ENCODE peak calls at places on chromosomes 16 and 17, in five cellular contexts. R, P, O, L and G are unnamed samples. For H3K36me3, the result is how much of the 10 kb centered on the place peaks cover.

GRCh38 chr17:43938838-43939182 is 3.5 kb downstream of the PPY start:
- DNase-seq in R (no peak), P (no peak), O (no peak), L (no peak), G (no peak)

GRCh38 chr16:4788489-4788889 is 344 bp upstream of the SEPTIN12 start:
- DNase-seq in R (no peak), P (no peak), O (no peak), L (no peak), G (no peak)

GRCh38 chr16:56047307-56048234 is 143.7 kb upstream of the GNAO1 start:
- DNase-seq in R (no peak), P (no peak), O (no peak), L (no peak), G (no peak)

GRCh38 chr17:57363998-57364645 is 107.8 kb downstream of the MSI2 start:
- DNase-seq in R (no peak), P (no peak), O (no peak), L (no peak), G (no peak)

GRCh38 chr17:44053130-44053872 is 13.2 kb downstream of the LSM12 start:
- DNase-seq in R (peak), P (no peak), O (no peak), L (no peak), G (no peak)

GRCh38 chr16:1167276-1168107 is 14.6 kb downstream of the CACNA1H start:
- DNase-seq in R (no peak), P (no peak), O (no peak), L (no peak), G (no peak)

GRCh38 chr17:38727661-38728220 is 2.4 kb upstream of the CISD3 start:
- DNase-seq in R (no peak), P (no peak), O (no peak), L (no peak), G (peak)

GRCh38 chr16:3542153-3542550 is 35.1 kb downstream of the NLRC3 start:
- DNase-seq in R (no peak), P (no peak), O (no peak), L (no peak), G (no peak)

GRCh38 chr16:20016234-20016633 is 57.5 kb downstream of the GPR139 start:
- DNase-seq in R (no peak), P (no peak), O (no peak), L (no peak), G (no peak)

GRCh38 chr16:29192329-29193247 is 207.7 kb downstream of the LAT start:
- DNase-seq in R (no peak), P (peak), O (no peak), L (peak), G (no peak)

GRCh38 chr17:62062313-62062712 is 2.8 kb downstream of the MED13 start:
- DNase-seq in R (no peak), P (no peak), O (no peak), L (no peak), G (no peak)

GRCh38 chr16:14151256-14152030 is 80.3 kb downstream of the MRTFB start:
- DNase-seq in R (no peak), P (no peak), O (no peak), L (no peak), G (no peak)

GRCh38 chr17:68972119-68972704 is 17.0 kb upstream of the ABCA8 start:
- DNase-seq in R (no peak), P (no peak), O (peak), L (peak), G (no peak)

GRCh38 chr16:89685916-89686315 is 573 bp upstream of the CDK10 start:
- DNase-seq in R (no peak), P (no peak), O (no peak), L (no peak), G (no peak)

DNA sequence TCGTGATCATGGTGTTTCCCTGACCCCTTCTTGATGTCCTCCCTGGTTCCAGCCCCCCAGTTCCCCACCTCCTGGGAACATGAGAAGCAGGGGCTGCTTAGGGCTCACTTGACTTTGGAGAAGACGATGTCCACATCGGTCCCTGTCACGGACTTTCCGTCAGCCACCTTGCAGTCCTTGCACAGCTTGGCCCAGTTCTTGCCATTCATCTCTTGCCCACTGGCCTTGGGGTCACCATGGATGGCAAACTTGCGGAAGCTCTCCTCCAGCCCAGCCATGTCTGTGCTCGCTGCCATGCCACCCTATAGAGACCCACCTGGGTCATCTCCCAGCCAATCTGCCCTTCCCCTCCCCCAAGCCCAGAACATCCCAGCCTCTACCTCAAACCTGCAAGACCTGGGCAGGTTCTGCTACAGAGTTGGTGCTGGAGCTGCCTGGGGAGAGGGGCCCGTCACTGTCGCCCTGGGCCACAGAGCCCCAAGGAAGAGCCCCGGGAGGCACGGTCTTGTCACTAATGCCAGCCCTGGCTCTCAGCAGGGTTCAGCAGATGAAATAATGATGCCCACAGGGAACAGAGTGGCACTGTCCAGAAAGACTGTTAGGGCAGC is 2.4 kb downstream of the TPPP3 start:
- DNase-seq in R (no peak), P (peak), O (no peak), L (no peak), G (no peak)
- H3K27ac ChIP-seq in R (peak), P (no peak), O (no peak), L (no peak), G (no peak)

DNA sequence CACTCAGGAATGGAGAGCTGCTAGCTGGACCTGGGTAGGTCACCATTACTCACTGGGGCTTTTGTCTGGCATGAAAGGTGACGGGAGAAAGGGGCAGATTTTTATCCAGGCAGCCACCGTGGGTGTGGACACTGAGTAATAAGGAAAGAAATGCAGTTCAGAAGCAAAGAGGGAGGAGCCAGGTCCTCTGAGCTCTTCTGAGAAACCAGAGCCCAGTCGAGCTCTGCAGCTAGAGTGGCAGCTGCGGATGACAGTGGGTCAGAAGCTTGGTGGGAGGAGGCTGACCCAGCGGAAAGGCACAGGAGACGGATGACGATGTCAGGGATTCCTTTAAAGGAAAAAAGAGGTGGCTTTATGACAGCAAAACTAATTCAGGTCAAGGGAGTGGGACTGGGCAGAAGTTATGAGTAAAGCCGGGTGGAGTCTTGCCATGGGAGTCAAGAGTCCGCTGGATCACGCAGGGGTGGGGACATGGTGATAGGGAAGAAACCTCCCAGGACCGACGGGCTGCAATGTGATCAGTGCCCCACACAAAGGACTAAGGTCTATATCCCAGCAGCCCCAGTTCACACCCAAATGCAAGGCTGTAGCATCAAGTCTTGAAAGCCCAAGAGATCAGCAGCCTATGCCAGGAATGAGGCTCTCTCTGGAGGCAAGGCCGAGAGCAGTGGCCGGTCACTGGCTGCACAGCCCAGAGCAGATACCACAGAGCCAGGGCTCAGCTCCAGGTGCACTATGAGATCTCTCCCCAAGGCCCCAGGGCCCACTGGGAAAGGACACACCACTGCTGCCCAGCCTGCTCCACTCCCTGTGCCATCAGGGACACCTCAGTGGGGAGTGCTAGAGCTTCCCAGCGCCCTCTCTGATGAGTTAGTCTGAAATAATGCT is 6.3 kb upstream of the MNT start:
- DNase-seq in R (peak), P (peak), O (no peak), L (no peak), G (no peak)
- H3K4me3 ChIP-seq in R (no peak), P (peak), O (no peak), L (no peak), G (no peak)

GRCh38 chr16:16190546-16190945 is 32.7 kb downstream of the ABCC6 start:
- DNase-seq in R (no peak), P (no peak), O (no peak), L (no peak), G (no peak)
- H3K36me3 ChIP-seq in R (under half), P (under half), O (under half), L (under half), G (under half)

GRCh38 chr16:11699234-11699894 is 31.1 kb downstream of the SNN start:
- DNase-seq in R (no peak), P (no peak), O (no peak), L (no peak), G (no peak)
- H3K27ac ChIP-seq in R (no peak), P (no peak), O (peak), L (no peak), G (no peak)

DNA sequence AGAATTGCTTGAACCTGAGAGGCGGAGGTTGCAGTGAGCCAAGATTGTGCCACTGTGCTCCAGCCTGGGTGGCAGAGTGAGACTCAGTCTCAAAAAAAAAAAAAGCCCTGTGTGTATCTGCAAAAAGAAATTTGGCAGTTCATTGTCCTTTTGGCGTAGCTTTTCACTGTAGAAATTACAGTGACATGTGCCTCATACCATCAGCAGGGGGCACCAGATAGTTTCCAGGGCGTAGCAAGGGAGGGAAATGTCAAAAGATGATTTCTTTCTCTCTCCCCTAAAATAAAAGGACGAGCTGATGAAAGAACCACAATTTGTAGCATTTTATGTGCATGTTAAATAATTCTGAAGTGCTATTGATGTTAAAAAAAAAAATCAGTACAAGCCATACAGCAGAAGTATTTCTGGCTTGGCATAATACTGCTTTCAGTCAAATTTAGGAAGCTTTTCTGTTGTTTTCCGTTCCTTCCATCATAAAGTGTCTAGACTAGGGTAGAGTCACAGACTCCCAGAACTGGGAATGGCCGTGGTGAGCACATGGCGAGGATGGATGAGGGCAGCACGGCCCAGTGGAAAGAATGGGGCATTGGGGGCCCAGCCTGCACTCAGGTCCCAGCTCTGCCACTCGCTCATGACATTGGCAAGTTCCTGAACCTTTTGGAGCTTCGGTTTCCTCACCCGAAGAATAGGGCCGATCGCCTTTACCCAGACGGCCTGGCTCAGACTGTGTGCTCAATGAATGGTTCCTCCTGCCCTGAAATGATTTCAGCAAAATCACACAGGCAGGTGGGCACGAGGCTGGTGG is 59.8 kb upstream of the RPH3AL start:
- DNase-seq in R (peak), P (no peak), O (peak), L (peak), G (peak)
- H3K4me3 ChIP-seq in R (no peak), P (no peak), O (no peak), L (no peak), G (peak)

GRCh38 chr17:80311216-80311827 is 50.7 kb downstream of the RNF213 start:
- DNase-seq in R (no peak), P (no peak), O (no peak), L (no peak), G (no peak)
- H3K36me3 ChIP-seq in R (half or more), P (half or more), O (under half), L (under half), G (half or more)

GRCh38 chr16:27318399-27319256 is 4.9 kb downstream of the IL4R start:
- DNase-seq in R (no peak), P (peak), O (no peak), L (peak), G (peak)

GRCh38 chr16:27316038-27316680 is 2.4 kb downstream of the IL4R start:
- DNase-seq in R (no peak), P (peak), O (no peak), L (no peak), G (no peak)

GRCh38 chr16:27317738-27318398 is 4.1 kb downstream of the IL4R start:
- DNase-seq in R (no peak), P (peak), O (no peak), L (no peak), G (no peak)

GRCh38 chr16:27315333-27316037 is 1.7 kb downstream of the IL4R start:
- DNase-seq in R (peak), P (no peak), O (no peak), L (peak), G (peak)

GRCh38 chr16:27317320-27317719 is 3.5 kb downstream of the IL4R start:
- DNase-seq in R (no peak), P (peak), O (no peak), L (no peak), G (no peak)
- H3K27ac ChIP-seq in R (peak), P (peak), O (no peak), L (no peak), G (peak)

GRCh38 chr16:50267651-50268050 is 1.3 kb downstream of the ADCY7 start:
- DNase-seq in R (no peak), P (no peak), O (no peak), L (no peak), G (peak)

GRCh38 chr16:50265716-50266336 is 525 bp upstream of the ADCY7 start:
- DNase-seq in R (no peak), P (no peak), O (no peak), L (peak), G (no peak)

GRCh38 chr16:50265260-50265659 is 1.1 kb upstream of the ADCY7 start:
- DNase-seq in R (peak), P (peak), O (peak), L (no peak), G (peak)

GRCh38 chr16:50267151-50267631 is 840 bp downstream of the ADCY7 start:
- DNase-seq in R (no peak), P (no peak), O (no peak), L (no peak), G (peak)

DNA sequence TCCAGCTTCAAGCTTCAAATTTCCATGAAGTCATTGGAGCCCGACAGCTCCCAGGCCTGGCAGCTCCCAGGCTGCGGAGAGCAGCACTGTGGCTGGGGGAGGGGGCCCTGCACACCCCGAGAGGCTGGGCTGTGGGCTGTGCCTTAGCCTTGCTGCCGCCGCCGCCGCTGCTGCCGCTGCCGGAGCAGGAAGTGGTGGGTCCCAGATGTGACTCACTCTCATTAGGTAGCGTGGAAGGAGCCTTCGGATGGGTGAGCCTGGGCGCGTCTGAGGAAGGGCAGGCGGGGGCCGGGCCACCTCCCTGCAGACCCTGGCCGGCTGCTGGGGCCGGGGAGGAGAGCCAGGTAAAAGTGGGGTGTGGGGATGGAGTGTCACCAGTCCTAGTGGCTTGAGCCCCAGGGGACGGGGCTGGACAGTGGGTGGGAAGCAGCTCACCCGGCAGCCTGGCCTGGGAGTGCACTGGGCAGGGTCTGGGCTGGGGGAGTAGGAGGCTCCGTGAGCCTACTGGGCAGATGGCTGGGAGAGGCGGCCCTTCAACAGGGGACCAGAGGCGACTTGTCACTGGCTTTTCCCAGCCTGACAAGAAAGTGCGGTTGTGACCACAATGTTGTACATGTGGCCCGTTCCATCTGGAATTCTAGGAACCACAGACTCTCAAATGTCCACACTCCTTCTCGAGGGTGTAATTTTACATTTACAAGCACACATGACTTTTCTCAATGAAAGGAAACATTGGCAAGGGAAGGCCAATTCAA is at the start of gene ADCY7:
- DNase-seq in R (peak), P (no peak), O (peak), L (peak), G (peak)
- H3K4me3 ChIP-seq in R (peak), P (peak), O (peak), L (no peak), G (peak)

DNA sequence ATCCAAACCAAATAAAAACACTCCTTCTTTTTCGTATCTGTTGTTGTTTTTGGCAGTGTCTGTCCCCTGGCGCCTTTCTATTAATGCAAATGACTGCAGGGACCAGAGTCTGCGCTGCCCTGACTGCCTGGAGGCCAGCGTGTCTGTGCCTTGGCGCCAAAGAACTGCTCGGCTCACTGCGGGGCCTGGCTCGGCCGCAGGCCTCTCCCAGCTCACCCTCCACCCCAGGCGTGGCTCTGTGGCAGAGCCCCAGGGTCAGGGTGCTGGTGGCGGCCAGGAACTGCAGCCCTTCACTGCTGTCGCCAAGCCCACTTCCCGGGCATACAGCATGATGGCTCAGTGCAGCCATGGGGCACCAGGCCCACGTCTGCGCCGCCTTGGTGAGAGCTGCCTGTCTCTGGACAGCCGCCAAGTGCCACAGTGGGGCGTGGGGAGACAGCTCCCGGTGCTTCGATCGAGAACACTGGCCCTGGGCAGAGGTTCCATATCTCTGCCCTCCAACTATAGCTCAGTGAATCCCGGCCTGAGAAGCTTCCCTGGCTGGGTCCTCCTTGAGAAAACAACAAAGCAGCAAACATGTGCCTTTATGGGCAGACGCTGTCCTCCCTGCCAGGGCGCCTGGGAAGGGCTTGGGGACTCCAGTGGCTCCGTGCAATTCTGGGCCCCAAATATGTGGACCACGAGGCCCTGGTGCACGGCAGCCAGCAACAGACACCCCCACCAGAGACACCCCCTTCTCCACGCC is 11.1 kb downstream of the CANT1 start:
- DNase-seq in R (peak), P (peak), O (no peak), L (peak), G (no peak)
- H3K36me3 ChIP-seq in R (under half), P (under half), O (under half), L (under half), G (half or more)